ENCODE peak calls at places on chromosomes 16 and 17, in six cellular contexts. One of them, this sample, is unnamed.

GRCh38 chr16:81180578-81180977 is 57.9 kb upstream of the BCO1 start:
- DNase-seq in cardiac fibroblast: no peak
- DNase-seq in activated CD8-positive, alpha-beta T cell treated with anti-CD3 and anti-CD28 coated beads for 36 hours: no peak
- DNase-seq in fibroblast of mammary gland: no peak
- DNase-seq in B cell: no peak
- DNase-seq in cardiac muscle cell: no peak
- DNase-seq in this sample: no peak

GRCh38 chr16:75471723-75472634 is 7.5 kb upstream of the TMEM170A start:
- DNase-seq in cardiac muscle cell: peak
- DNase-seq in activated CD8-positive, alpha-beta T cell treated with anti-CD3 and anti-CD28 coated beads for 36 hours: peak
- DNase-seq in cardiac fibroblast: peak
- DNase-seq in B cell: peak
- DNase-seq in fibroblast of mammary gland: peak
- DNase-seq in this sample: no peak

GRCh38 chr17:4267402-4267801 is 3.6 kb upstream of the ANKFY1 start:
- DNase-seq in cardiac fibroblast: no peak
- DNase-seq in activated CD8-positive, alpha-beta T cell treated with anti-CD3 and anti-CD28 coated beads for 36 hours: no peak
- DNase-seq in B cell: no peak
- DNase-seq in fibroblast of mammary gland: no peak
- DNase-seq in cardiac muscle cell: no peak
- DNase-seq in this sample: no peak

GRCh38 chr16:30075503-30076275 is at the start of gene PPP4C:
- DNase-seq in cardiac muscle cell: peak
- DNase-seq in activated CD8-positive, alpha-beta T cell treated with anti-CD3 and anti-CD28 coated beads for 36 hours: peak
- DNase-seq in fibroblast of mammary gland: peak
- DNase-seq in B cell: peak
- DNase-seq in cardiac fibroblast: peak
- DNase-seq in this sample: peak

GRCh38 chr17:69523252-69523861 is 108.9 kb downstream of the MAP2K6 start:
- DNase-seq in B cell: peak
- DNase-seq in cardiac fibroblast: peak
- DNase-seq in fibroblast of mammary gland: peak
- DNase-seq in cardiac muscle cell: peak
- DNase-seq in activated CD8-positive, alpha-beta T cell treated with anti-CD3 and anti-CD28 coated beads for 36 hours: peak
- DNase-seq in this sample: no peak

GRCh38 chr16:35714665-35715064 is 2255.3 kb downstream of the TP53TG3F start:
- DNase-seq in cardiac muscle cell: no peak
- DNase-seq in B cell: no peak
- DNase-seq in fibroblast of mammary gland: no peak
- DNase-seq in cardiac fibroblast: no peak
- DNase-seq in activated CD8-positive, alpha-beta T cell treated with anti-CD3 and anti-CD28 coated beads for 36 hours: no peak
- DNase-seq in this sample: no peak

GRCh38 chr16:17277981-17278381 is 192.8 kb downstream of the XYLT1 start:
- DNase-seq in cardiac fibroblast: peak
- DNase-seq in activated CD8-positive, alpha-beta T cell treated with anti-CD3 and anti-CD28 coated beads for 36 hours: peak
- DNase-seq in B cell: peak
- DNase-seq in fibroblast of mammary gland: peak
- DNase-seq in cardiac muscle cell: peak
- DNase-seq in this sample: no peak

GRCh38 chr16:80066805-80067580 is 466.5 kb upstream of the MAF start:
- DNase-seq in B cell: no peak
- DNase-seq in activated CD8-positive, alpha-beta T cell treated with anti-CD3 and anti-CD28 coated beads for 36 hours: no peak
- DNase-seq in cardiac fibroblast: no peak
- DNase-seq in cardiac muscle cell: no peak
- DNase-seq in fibroblast of mammary gland: no peak
- DNase-seq in this sample: no peak

GRCh38 chr16:74448990-74449389 is 27.7 kb upstream of the CLEC18B start:
- DNase-seq in cardiac muscle cell: no peak
- DNase-seq in B cell: no peak
- DNase-seq in fibroblast of mammary gland: peak
- DNase-seq in cardiac fibroblast: peak
- DNase-seq in activated CD8-positive, alpha-beta T cell treated with anti-CD3 and anti-CD28 coated beads for 36 hours: no peak
- DNase-seq in this sample: peak

GRCh38 chr17:58521680-58522079 is 7.2 kb upstream of the MTMR4 start:
- DNase-seq in activated CD8-positive, alpha-beta T cell treated with anti-CD3 and anti-CD28 coated beads for 36 hours: no peak
- DNase-seq in cardiac muscle cell: no peak
- DNase-seq in cardiac fibroblast: no peak
- DNase-seq in B cell: no peak
- DNase-seq in fibroblast of mammary gland: no peak
- DNase-seq in this sample: no peak

GRCh38 chr17:58516644-58517377 is 2.4 kb upstream of the MTMR4 start:
- DNase-seq in cardiac muscle cell: no peak
- DNase-seq in B cell: no peak
- DNase-seq in fibroblast of mammary gland: no peak
- DNase-seq in activated CD8-positive, alpha-beta T cell treated with anti-CD3 and anti-CD28 coated beads for 36 hours: no peak
- DNase-seq in cardiac fibroblast: no peak
- DNase-seq in this sample: no peak

GRCh38 chr17:58517928-58518609 is 3.6 kb upstream of the MTMR4 start:
- DNase-seq in fibroblast of mammary gland: peak
- DNase-seq in activated CD8-positive, alpha-beta T cell treated with anti-CD3 and anti-CD28 coated beads for 36 hours: peak
- DNase-seq in cardiac muscle cell: peak
- DNase-seq in B cell: peak
- DNase-seq in cardiac fibroblast: peak
- DNase-seq in this sample: peak

GRCh38 chr17:58517378-58517927 is 3.0 kb upstream of the MTMR4 start:
- DNase-seq in cardiac fibroblast: no peak
- DNase-seq in activated CD8-positive, alpha-beta T cell treated with anti-CD3 and anti-CD28 coated beads for 36 hours: no peak
- DNase-seq in cardiac muscle cell: no peak
- DNase-seq in fibroblast of mammary gland: no peak
- DNase-seq in B cell: no peak
- DNase-seq in this sample: no peak

DNA sequence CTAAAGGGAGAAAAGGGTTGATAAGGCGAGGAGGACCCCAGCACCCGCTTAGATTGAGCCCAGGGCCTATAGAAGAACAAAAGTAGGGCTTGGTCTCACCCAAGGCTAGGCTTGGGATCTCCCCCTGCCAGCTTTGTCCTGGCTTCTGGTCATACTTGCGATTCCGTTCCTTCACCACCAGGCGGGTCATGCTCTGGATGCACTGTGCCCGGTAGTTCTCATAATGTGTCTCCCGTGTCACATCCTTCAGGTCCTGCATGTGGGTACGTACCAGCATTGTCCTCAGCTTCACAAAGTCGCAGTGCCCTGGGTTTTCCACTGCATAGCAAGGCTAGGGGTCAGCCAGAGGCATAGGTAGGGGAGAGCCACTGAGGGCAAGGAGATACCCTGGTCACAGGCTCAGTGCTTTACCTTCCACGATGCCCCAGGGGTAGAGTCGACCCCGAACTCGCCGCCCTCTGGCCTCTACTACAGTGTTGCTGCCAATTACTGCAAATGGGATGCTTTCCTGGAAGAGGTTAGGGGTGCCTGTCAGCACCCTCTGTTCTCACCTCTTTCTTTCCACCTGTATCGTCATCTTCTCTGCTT is 6.5 kb upstream of the MTMR4 start:
- DNase-seq in cardiac fibroblast: peak
- DNase-seq in cardiac muscle cell: peak
- DNase-seq in fibroblast of mammary gland: peak
- DNase-seq in activated CD8-positive, alpha-beta T cell treated with anti-CD3 and anti-CD28 coated beads for 36 hours: peak
- DNase-seq in B cell: peak
- DNase-seq in this sample: no peak
- TF ChIP-seq CTCF in cardiac fibroblast: peak
- TF ChIP-seq CTCF in cardiac muscle cell: peak
- TF ChIP-seq CTCF in fibroblast of mammary gland: peak
- TF ChIP-seq CTCF in activated CD8-positive, alpha-beta T cell treated with anti-CD3 and anti-CD28 coated beads for 36 hours: peak
- TF ChIP-seq CTCF in B cell: peak
- TF ChIP-seq CTCF in this sample: peak

GRCh38 chr16:89615596-89616090 is 2.2 kb downstream of the DPEP1 start:
- DNase-seq in activated CD8-positive, alpha-beta T cell treated with anti-CD3 and anti-CD28 coated beads for 36 hours: peak
- DNase-seq in fibroblast of mammary gland: no peak
- DNase-seq in B cell: peak
- DNase-seq in cardiac muscle cell: peak
- DNase-seq in cardiac fibroblast: no peak
- DNase-seq in this sample: no peak
- TF ChIP-seq CTCF in activated CD8-positive, alpha-beta T cell treated with anti-CD3 and anti-CD28 coated beads for 36 hours: peak
- TF ChIP-seq CTCF in fibroblast of mammary gland: peak
- TF ChIP-seq CTCF in B cell: peak
- TF ChIP-seq CTCF in cardiac muscle cell: peak
- TF ChIP-seq CTCF in cardiac fibroblast: peak
- TF ChIP-seq CTCF in this sample: peak

GRCh38 chr17:77242118-77242800 is 101.5 kb downstream of the SEC14L1 start:
- DNase-seq in cardiac muscle cell: no peak
- DNase-seq in B cell: no peak
- DNase-seq in cardiac fibroblast: no peak
- DNase-seq in fibroblast of mammary gland: no peak
- DNase-seq in activated CD8-positive, alpha-beta T cell treated with anti-CD3 and anti-CD28 coated beads for 36 hours: no peak
- DNase-seq in this sample: no peak
- TF ChIP-seq CTCF in cardiac muscle cell: no peak
- TF ChIP-seq CTCF in B cell: no peak
- TF ChIP-seq CTCF in cardiac fibroblast: no peak
- TF ChIP-seq CTCF in fibroblast of mammary gland: no peak
- TF ChIP-seq CTCF in activated CD8-positive, alpha-beta T cell treated with anti-CD3 and anti-CD28 coated beads for 36 hours: no peak
- TF ChIP-seq CTCF in this sample: no peak

GRCh38 chr17:44602970-44603369 is 45.7 kb downstream of the FZD2 start:
- DNase-seq in activated CD8-positive, alpha-beta T cell treated with anti-CD3 and anti-CD28 coated beads for 36 hours: no peak
- DNase-seq in cardiac fibroblast: no peak
- DNase-seq in cardiac muscle cell: no peak
- DNase-seq in B cell: no peak
- DNase-seq in fibroblast of mammary gland: no peak
- DNase-seq in this sample: no peak

GRCh38 chr17:44602390-44602789 is 45.1 kb downstream of the FZD2 start:
- DNase-seq in fibroblast of mammary gland: no peak
- DNase-seq in cardiac fibroblast: no peak
- DNase-seq in activated CD8-positive, alpha-beta T cell treated with anti-CD3 and anti-CD28 coated beads for 36 hours: no peak
- DNase-seq in cardiac muscle cell: no peak
- DNase-seq in B cell: no peak
- DNase-seq in this sample: no peak

GRCh38 chr17:44599298-44600175 is 42.3 kb downstream of the FZD2 start:
- DNase-seq in B cell: no peak
- DNase-seq in cardiac muscle cell: peak
- DNase-seq in activated CD8-positive, alpha-beta T cell treated with anti-CD3 and anti-CD28 coated beads for 36 hours: no peak
- DNase-seq in fibroblast of mammary gland: peak
- DNase-seq in cardiac fibroblast: peak
- DNase-seq in this sample: no peak

GRCh38 chr17:44604149-44605115 is 47.1 kb downstream of the FZD2 start:
- DNase-seq in cardiac fibroblast: no peak
- DNase-seq in fibroblast of mammary gland: no peak
- DNase-seq in activated CD8-positive, alpha-beta T cell treated with anti-CD3 and anti-CD28 coated beads for 36 hours: no peak
- DNase-seq in cardiac muscle cell: no peak
- DNase-seq in B cell: no peak
- DNase-seq in this sample: no peak

DNA sequence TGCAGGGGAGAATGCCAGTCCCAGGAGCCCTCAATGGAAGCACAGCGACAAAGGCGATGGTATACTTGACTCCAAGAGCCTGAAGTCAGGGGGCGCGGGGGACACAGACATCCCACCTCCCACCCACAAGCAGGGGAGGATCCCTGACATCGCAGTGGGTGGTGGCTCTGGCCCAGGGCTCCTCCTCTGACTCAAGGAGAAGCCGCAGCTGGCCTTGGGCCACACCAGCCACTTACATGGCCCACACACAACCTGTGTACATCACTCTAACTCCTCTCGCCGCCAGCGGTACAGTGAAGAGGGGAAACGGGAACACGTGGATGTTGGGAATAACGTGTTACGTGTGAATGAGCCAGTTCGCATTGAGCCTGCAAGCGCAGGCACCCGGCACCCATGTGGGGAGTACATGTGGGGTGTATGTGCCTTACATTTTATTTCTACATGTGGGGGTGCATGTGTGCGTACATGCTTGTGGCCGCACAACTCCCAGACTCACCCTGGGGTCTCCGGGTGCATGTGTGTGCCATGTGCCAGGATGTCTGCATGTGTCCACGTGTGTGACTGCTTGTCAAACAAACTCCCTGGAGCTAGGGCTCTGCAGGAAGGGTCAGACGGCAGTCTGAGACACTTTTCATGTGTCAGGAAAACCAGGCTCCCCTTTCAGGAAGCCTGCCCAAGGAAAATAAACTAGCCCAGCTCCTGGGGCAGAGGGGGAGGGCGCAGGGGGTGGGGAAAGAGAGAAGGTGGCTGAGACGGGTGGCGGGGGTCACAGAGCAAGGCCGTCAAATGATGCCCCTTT is 44.5 kb downstream of the FZD2 start:
- DNase-seq in B cell: no peak
- DNase-seq in cardiac fibroblast: no peak
- DNase-seq in cardiac muscle cell: no peak
- DNase-seq in fibroblast of mammary gland: peak
- DNase-seq in activated CD8-positive, alpha-beta T cell treated with anti-CD3 and anti-CD28 coated beads for 36 hours: no peak
- DNase-seq in this sample: no peak
- TF ChIP-seq CTCF in B cell: no peak
- TF ChIP-seq CTCF in cardiac fibroblast: no peak
- TF ChIP-seq CTCF in cardiac muscle cell: no peak
- TF ChIP-seq CTCF in fibroblast of mammary gland: no peak
- TF ChIP-seq CTCF in activated CD8-positive, alpha-beta T cell treated with anti-CD3 and anti-CD28 coated beads for 36 hours: no peak
- TF ChIP-seq CTCF in this sample: no peak